ENCODE peak calls at places on chromosome 4, in eight cellular contexts. G is endothelial cell; B is tibial nerve; H is CD4-positive, alpha-beta T cell; S is HFF-Myc; X is fibroblast of mammary gland; D is fibroblast of pulmonary artery; E is endodermal cell. P is an unnamed sample.

GRCh38 chr4:83238849-83239248 is 45.7 kb downstream of the COQ2 start:
- DNase-seq in E (no peak), B (no peak), D (peak), X (no peak), S (no peak), G (no peak), H (no peak), P (no peak)

GRCh38 chr4:89640620-89641366 is 196.2 kb downstream of the SNCA start:
- DNase-seq in X (peak), G (peak), H (no peak), E (peak), B (no peak), D (peak), S (peak), P (no peak)

GRCh38 chr4:17932041-17932440 is 89.5 kb downstream of the LCORL start:
- DNase-seq in E (no peak), G (no peak), H (no peak), B (no peak), S (no peak), X (peak), D (no peak), P (no peak)

GRCh38 chr4:113869743-113870375 is 108.3 kb upstream of the CAMK2D start:
- DNase-seq in S (no peak), B (no peak), G (no peak), X (peak), E (no peak), H (no peak), D (peak), P (no peak)

GRCh38 chr4:102809190-102809589 is 18.2 kb downstream of the UBE2D3 start:
- DNase-seq in X (no peak), B (no peak), S (no peak), E (no peak), H (no peak), D (peak), G (no peak), P (no peak)

GRCh38 chr4:162952232-162952631 is 214.5 kb downstream of the NAF1 start:
- DNase-seq in B (no peak), H (no peak), G (no peak), E (peak), X (peak), D (peak), S (no peak), P (no peak)

GRCh38 chr4:27278615-27279014 is 418.0 kb downstream of the STIM2 start:
- DNase-seq in H (no peak), S (peak), G (peak), E (peak), D (peak), X (peak), B (no peak), P (no peak)

GRCh38 chr4:147865926-147866325 is 134.0 kb downstream of the ARHGAP10 start:
- DNase-seq in G (no peak), B (no peak), S (no peak), H (no peak), D (peak), X (peak), E (no peak), P (no peak)

GRCh38 chr4:101669832-101670188 is 120.7 kb upstream of the BANK1 start:
- DNase-seq in E (no peak), X (no peak), S (no peak), B (no peak), G (no peak), D (no peak), H (no peak), P (no peak)

GRCh38 chr4:15649914-15650545 is 5.1 kb downstream of the FBXL5 start:
- DNase-seq in B (no peak), E (peak), H (peak), S (no peak), G (peak), X (peak), D (peak), P (peak)

GRCh38 chr4:107348188-107348872 is 312.2 kb upstream of the DKK2 start:
- DNase-seq in G (no peak), E (no peak), B (no peak), H (no peak), X (no peak), D (no peak), S (no peak), P (no peak)

GRCh38 chr4:101689220-101689619 is 101.3 kb upstream of the BANK1 start:
- DNase-seq in E (no peak), B (no peak), G (no peak), X (no peak), H (no peak), D (no peak), S (no peak), P (no peak)

GRCh38 chr4:56215138-56215793 is 172.0 kb downstream of the AASDH start:
- DNase-seq in H (no peak), B (no peak), X (peak), S (no peak), E (no peak), G (no peak), D (peak), P (no peak)

GRCh38 chr4:173169428-173170209 is 1.0 kb downstream of the GALNT7 start:
- DNase-seq in H (peak), D (peak), X (peak), E (peak), G (peak), B (peak), S (no peak), P (peak)

GRCh38 chr4:189322426-189322825 is 618.2 kb upstream of the FRG1 start:
- DNase-seq in D (no peak), X (no peak), S (no peak), G (no peak), B (no peak), E (no peak), H (no peak), P (no peak)

GRCh38 chr4:119525771-119526712 is 102.6 kb downstream of the PDE5A start:
- DNase-seq in S (no peak), G (no peak), B (no peak), H (no peak), E (no peak), X (peak), D (no peak), P (no peak)

GRCh38 chr4:2266181-2266580 is 4.3 kb upstream of the MXD4 start:
- DNase-seq in D (peak), H (no peak), G (no peak), B (peak), S (no peak), X (no peak), E (no peak), P (no peak)

GRCh38 chr4:36243355-36244256 is 708 bp downstream of the ARAP2 start:
- DNase-seq in H (peak), G (peak), B (no peak), E (no peak), S (no peak), D (peak), X (peak), P (no peak)

GRCh38 chr4:71377561-71377960 is 38.7 kb downstream of the SLC4A4 start:
- DNase-seq in X (peak), S (peak), E (no peak), B (no peak), G (no peak), H (no peak), D (peak), P (no peak)

GRCh38 chr4:108044951-108045686 is 55.4 kb downstream of the HADH start:
- DNase-seq in G (no peak), E (no peak), S (no peak), H (no peak), B (no peak), X (peak), D (no peak), P (no peak)

GRCh38 chr4:83231620-83232056 is 53.0 kb downstream of the COQ2 start:
- DNase-seq in B (no peak), X (peak), G (no peak), H (no peak), S (no peak), D (peak), E (no peak), P (no peak)

GRCh38 chr4:20260821-20261220 is 9.1 kb downstream of the SLIT2 start:
- DNase-seq in G (no peak), X (no peak), E (no peak), S (no peak), D (peak), B (no peak), H (no peak), P (no peak)

GRCh38 chr4:34720563-34720962 is 1523.8 kb downstream of the ARAP2 start:
- DNase-seq in X (peak), B (no peak), D (peak), H (no peak), G (no peak), S (peak), E (no peak), P (no peak)

GRCh38 chr4:145734576-145735329 is 54.8 kb downstream of the C4orf51 start:
- DNase-seq in H (no peak), E (peak), B (peak), X (peak), S (peak), D (peak), G (no peak), P (no peak)

GRCh38 chr4:86414686-86415085 is 54.8 kb upstream of the MAPK10 start:
- DNase-seq in S (no peak), X (no peak), B (no peak), H (no peak), E (no peak), D (no peak), G (no peak), P (no peak)

GRCh38 chr4:107213880-107214279 is 177.8 kb upstream of the DKK2 start:
- DNase-seq in D (peak), E (no peak), X (peak), B (no peak), S (no peak), H (no peak), G (no peak), P (no peak)

GRCh38 chr4:105279314-105279713 is 132.6 kb downstream of the TET2 start:
- DNase-seq in G (no peak), S (no peak), B (no peak), H (no peak), X (no peak), D (no peak), E (no peak), P (no peak)

GRCh38 chr4:71772592-71772991 is 11.3 kb downstream of the GC start:
- DNase-seq in G (no peak), E (no peak), S (no peak), H (no peak), D (no peak), B (no peak), X (no peak), P (no peak)

GRCh38 chr4:183333983-183334382 is 11.8 kb upstream of the CLDN24 start:
- DNase-seq in X (no peak), G (no peak), S (no peak), B (no peak), D (no peak), H (no peak), E (no peak), P (no peak)

GRCh38 chr4:149987330-149987751 is 90.9 kb upstream of the DCLK2 start:
- DNase-seq in E (no peak), S (no peak), B (no peak), X (peak), G (no peak), D (peak), H (no peak), P (no peak)

DNA sequence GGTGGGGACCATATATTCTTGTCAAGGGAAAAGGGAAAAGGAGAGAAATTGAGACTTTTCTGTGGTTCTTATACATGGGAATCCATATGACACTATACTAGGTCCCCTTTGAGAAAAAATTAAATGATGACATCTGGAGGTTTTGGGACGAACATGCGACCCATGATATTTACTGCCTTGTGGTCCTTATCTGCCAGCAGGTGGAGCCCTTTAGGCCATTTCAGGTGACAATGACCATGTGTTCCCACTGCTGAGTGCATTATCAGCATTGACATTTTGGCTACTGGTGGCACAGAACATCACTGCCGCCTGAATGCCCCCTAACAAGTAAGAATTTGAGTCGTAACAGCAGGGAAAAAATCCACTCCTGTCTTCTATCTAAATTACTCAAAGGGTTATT is 843.4 kb downstream of the FSTL5 start:
- DNase-seq in H (no peak), D (peak), E (peak), S (no peak), G (no peak), X (no peak), B (no peak), P (no peak)
- TF ChIP-seq CTCF in H (no peak), D (no peak), E (peak), S (peak), G (peak), X (peak), B (no peak), P (peak)

GRCh38 chr4:8191136-8191747 is 7.8 kb upstream of the SH3TC1 start:
- DNase-seq in H (no peak), E (no peak), X (peak), D (peak), G (no peak), B (peak), S (no peak), P (peak)

GRCh38 chr4:8195431-8195830 is 3.7 kb upstream of the SH3TC1 start:
- DNase-seq in H (no peak), D (no peak), S (no peak), X (no peak), E (no peak), G (no peak), B (no peak), P (no peak)

GRCh38 chr4:8194306-8195242 is 4.5 kb upstream of the SH3TC1 start:
- DNase-seq in S (no peak), X (no peak), D (no peak), H (no peak), G (no peak), E (no peak), B (no peak), P (no peak)

GRCh38 chr4:8195841-8196460 is 3.1 kb upstream of the SH3TC1 start:
- DNase-seq in B (no peak), H (no peak), D (no peak), X (no peak), E (no peak), S (no peak), G (no peak), P (no peak)

DNA sequence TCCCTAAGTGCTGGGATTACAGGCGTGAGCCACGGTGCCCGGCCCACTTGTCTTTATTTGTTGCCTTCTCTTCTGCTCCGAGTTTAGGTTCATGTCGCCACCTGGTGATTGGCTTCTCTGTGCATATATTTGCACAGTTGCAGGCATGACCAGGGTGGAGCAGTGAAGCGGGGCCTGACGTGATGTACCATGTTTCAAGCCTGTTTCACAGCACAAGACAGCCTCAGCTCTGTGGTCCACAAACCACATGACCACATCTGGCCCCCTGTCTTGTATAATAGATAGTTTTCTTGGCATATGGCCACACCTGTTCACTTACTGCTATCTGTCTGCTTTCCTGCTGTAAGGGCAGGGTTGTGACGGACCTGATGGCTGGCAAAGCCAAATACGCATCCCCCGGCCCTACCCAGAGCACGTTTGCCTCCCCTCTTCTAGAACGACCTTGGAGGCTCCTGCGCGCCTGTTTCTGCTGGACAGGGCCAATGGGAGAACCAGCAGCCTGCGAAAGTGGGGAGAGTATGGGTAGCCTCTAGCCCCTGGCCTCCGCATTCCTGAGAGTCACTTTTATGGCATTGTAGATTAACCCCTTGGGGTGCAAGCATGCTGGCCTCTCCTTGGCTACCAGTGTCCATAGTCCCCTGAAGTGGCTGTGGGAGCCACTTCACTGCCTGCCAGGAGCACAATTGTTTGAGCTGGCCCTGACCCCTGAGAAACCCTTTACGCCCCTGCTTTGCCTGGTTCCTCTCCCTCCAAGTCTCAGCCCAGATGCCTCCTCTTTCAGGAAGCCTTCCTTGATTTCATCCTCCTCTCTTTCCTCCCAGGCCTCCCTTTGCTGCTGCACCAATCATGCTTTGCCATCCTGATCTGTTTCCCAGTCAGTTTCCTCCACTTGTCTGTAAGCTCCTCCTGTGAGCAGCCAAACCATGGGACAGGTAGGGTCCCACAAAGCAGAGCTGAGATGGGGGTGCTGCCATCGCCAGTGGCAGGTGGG is 6.0 kb upstream of the SH3TC1 start:
- DNase-seq in S (no peak), D (peak), G (no peak), B (peak), H (no peak), E (no peak), X (peak), P (peak)
- TF ChIP-seq CTCF in S (no peak), D (peak), G (no peak), B (no peak), H (no peak), E (peak), X (peak), P (no peak)

DNA sequence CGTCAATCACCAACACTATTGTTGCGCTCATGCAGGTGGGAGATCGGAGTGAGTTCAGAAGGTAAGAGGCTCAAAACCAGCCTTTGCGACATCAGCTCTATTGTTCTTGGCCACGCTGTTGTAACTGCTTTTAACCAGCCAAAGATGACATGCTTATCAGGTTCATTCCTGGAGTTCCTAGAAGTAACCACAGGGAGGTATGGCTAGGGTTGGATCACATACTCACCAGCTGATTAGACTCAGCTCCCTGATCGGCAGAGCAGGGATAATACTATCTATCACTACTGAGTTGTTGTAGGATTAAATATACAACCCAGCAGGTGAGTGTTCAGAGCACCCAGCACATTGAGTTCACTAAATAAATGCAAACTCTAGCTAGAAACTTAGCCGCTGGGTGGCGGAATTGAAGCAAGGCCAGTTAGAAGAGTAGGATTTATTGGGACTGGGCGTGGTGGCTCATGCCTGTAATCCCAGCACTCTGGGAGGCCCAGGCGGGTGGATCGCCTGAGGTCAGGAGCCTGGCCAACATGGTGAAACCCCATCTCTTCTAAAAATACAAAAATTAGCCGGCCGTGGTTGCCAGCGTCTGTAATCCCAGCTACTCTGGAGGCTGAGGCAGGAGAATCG is 12.4 kb downstream of the SLC34A2 start:
- DNase-seq in B (no peak), H (no peak), X (no peak), S (no peak), E (peak), G (no peak), D (peak), P (peak)
- TF ChIP-seq CTCF in B (no peak), H (no peak), X (no peak), S (no peak), E (peak), G (no peak), D (no peak), P (no peak)

GRCh38 chr4:175560628-175561027 is 251.4 kb downstream of the GPM6A start:
- DNase-seq in B (no peak), D (peak), E (no peak), S (no peak), G (no peak), X (peak), H (no peak), P (no peak)
- TF ChIP-seq CTCF in B (no peak), D (peak), E (peak), S (no peak), G (no peak), X (peak), H (no peak), P (no peak)

DNA sequence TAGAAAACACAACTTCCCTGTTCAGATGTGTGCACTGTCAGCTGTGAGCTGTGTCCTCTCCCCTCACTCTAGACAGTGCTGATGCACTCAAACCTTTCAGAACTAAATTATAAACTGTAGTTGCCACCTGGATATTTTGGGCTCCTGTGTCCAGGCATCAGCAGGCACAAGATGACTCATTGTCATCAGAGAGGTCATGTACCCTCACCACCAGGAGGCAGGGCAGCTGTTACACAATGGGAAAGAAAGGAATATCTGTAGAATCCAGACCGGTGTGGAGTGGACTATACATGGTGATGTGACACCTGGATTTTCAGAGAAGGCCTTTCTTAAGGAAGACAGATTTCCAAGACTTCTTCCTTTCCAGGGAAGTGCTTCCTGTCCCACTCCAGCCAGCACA is 854.4 kb upstream of the AGA start:
- DNase-seq in E (peak), B (no peak), H (no peak), X (no peak), D (no peak), S (no peak), G (no peak), P (no peak)
- TF ChIP-seq CTCF in E (peak), B (no peak), H (no peak), X (no peak), D (no peak), S (no peak), G (no peak), P (no peak)

DNA sequence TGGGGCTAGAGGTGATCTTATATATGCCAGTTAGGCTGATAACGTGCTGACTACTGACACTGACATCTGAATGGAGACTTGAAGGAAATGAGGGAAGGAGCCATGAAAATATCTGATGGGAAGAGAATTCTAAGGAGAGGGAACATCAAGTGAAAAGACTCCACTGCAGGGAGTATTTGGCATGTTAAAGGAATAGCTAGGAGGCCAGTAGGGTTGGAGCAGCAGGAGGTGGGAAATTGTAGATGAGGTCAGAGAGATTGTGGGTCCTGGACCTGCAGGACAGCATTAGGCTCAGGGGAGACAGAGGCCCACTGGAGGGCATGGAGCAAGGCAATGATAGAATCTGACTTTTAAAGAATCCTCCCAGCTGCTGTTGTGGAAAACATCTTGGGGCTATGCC is 55.8 kb upstream of the NSUN7 start:
- DNase-seq in G (no peak), X (no peak), E (no peak), S (no peak), H (no peak), B (no peak), D (no peak), P (no peak)
- TF ChIP-seq CTCF in G (no peak), X (no peak), E (no peak), S (no peak), H (no peak), B (no peak), D (no peak), P (no peak)